ENCODE peak calls at places on chromosomes 5 and 9, in four cellular contexts. V is omental fat pad, W is spleen, H is amniotic stem cell. Y is an unnamed sample.

GRCh38 chr5:124030043-124030461 is 518.1 kb downstream of the CSNK1G3 start:
- DNase-seq in W (no peak), V (no peak), H (no peak), Y (no peak)

GRCh38 chr5:34841816-34842215 is 2.9 kb downstream of the TTC23L start:
- DNase-seq in H (no peak), W (no peak), V (no peak), Y (no peak)

GRCh38 chr5:33369470-33370134 is 71.2 kb upstream of the TARS1 start:
- DNase-seq in W (no peak), H (no peak), V (no peak), Y (no peak)

GRCh38 chr9:137487454-137488329 is 28.6 kb upstream of the NSMF start:
- DNase-seq in V (no peak), H (no peak), W (peak; percentile 64), Y (no peak)

GRCh38 chr5:127942246-127943060 is 141.1 kb upstream of the SLC12A2 start:
- DNase-seq in H (no peak), V (no peak), W (no peak), Y (no peak)

GRCh38 chr9:97109194-97109811 is 70.4 kb upstream of the CTSV start:
- DNase-seq in V (no peak), H (no peak), W (no peak), Y (peak; percentile 44)

GRCh38 chr5:73448072-73448432 is 525 bp downstream of the FOXD1 start:
- DNase-seq in H (no peak), V (no peak), W (peak; percentile 78), Y (no peak)

GRCh38 chr9:69141851-69142250 is 32.2 kb upstream of the TJP2 start:
- DNase-seq in W (no peak), V (no peak), H (no peak), Y (no peak)

GRCh38 chr9:129482521-129483466 is 138.1 kb downstream of the C9orf50 start:
- DNase-seq in H (peak; percentile 80), W (peak; percentile 88), V (no peak), Y (peak; percentile 69)

GRCh38 chr5:57784106-57784505 is 301.5 kb upstream of the ACTBL2 start:
- DNase-seq in V (no peak), H (no peak), W (no peak), Y (no peak)

GRCh38 chr5:71899865-71900342 is 180.8 kb downstream of the CARTPT start:
- DNase-seq in W (no peak), H (no peak), V (no peak), Y (no peak)

Y was measured in NCI-H526.